ENCODE peak calls at places on chromosome 13, in five cellular contexts. P, Q, B, W and Y are unnamed samples.

GRCh38 chr13:47788844-47789243 is 212.2 kb downstream of the SUCLA2 start:
- DNase-seq in B (no peak), W (no peak), Q (no peak), P (no peak), Y (no peak)

GRCh38 chr13:94352057-94352456 is 127.4 kb downstream of the DCT start:
- DNase-seq in W (no peak), Q (no peak), P (no peak), B (no peak), Y (no peak)

GRCh38 chr13:75305057-75305456 is 176.9 kb downstream of the TBC1D4 start:
- DNase-seq in P (no peak), B (no peak), Q (no peak), W (no peak), Y (no peak)

GRCh38 chr13:97205465-97205864 is 16.7 kb upstream of the MBNL2 start:
- DNase-seq in W (no peak), B (no peak), Q (no peak), P (no peak), Y (no peak)

GRCh38 chr13:29954082-29955043 is 103.9 kb upstream of the UBL3 start:
- DNase-seq in Q (no peak), P (no peak), B (no peak), W (no peak), Y (no peak)

GRCh38 chr13:96511587-96511986 is 421.7 kb downstream of the HS6ST3 start:
- DNase-seq in B (no peak), W (no peak), Q (no peak), P (no peak), Y (no peak)

GRCh38 chr13:21330126-21330861 is 128.8 kb downstream of the ZDHHC20 start:
- DNase-seq in B (no peak), W (no peak), Q (no peak), P (no peak), Y (no peak)

GRCh38 chr13:30577381-30577780 is 40.3 kb upstream of the USPL1 start:
- DNase-seq in Q (no peak), P (no peak), B (no peak), W (no peak), Y (no peak)

GRCh38 chr13:39455534-39456175 is 147.3 kb downstream of the LHFPL6 start:
- DNase-seq in B (no peak), W (peak), P (no peak), Q (no peak), Y (no peak)

GRCh38 chr13:35388979-35389378 is 87.5 kb downstream of the MAB21L1 start:
- DNase-seq in P (no peak), W (peak), B (no peak), Q (no peak), Y (no peak)

GRCh38 chr13:96020155-96020575 is 33.0 kb downstream of the UGGT2 start:
- DNase-seq in B (peak), P (no peak), Q (no peak), W (peak), Y (no peak)

GRCh38 chr13:107906131-107906530 is 309.2 kb downstream of the LIG4 start:
- DNase-seq in P (no peak), Q (no peak), W (no peak), B (no peak), Y (no peak)

GRCh38 chr13:46640843-46641242 is 87.9 kb downstream of the LRCH1 start:
- DNase-seq in P (no peak), Q (no peak), W (no peak), B (no peak), Y (no peak)

GRCh38 chr13:99923877-99924582 is 47.5 kb downstream of the ZIC5 start:
- DNase-seq in B (no peak), P (no peak), W (no peak), Q (no peak), Y (no peak)

GRCh38 chr13:44726777-44727176 is 150.6 kb upstream of the TSC22D1 start:
- DNase-seq in W (no peak), B (no peak), Q (no peak), P (no peak), Y (no peak)

GRCh38 chr13:77907653-77908341 is 10.8 kb downstream of the EDNRB start:
- DNase-seq in Q (no peak), B (no peak), P (no peak), W (no peak), Y (no peak)

GRCh38 chr13:91774397-91774796 is 376.0 kb downstream of the GPC5 start:
- DNase-seq in W (no peak), P (no peak), Q (no peak), B (no peak), Y (no peak)

GRCh38 chr13:98976338-98976737 is 1.5 kb downstream of the DOCK9 start:
- DNase-seq in B (no peak), Q (no peak), P (no peak), W (no peak), Y (no peak)

GRCh38 chr13:80083097-80083429 is 257.9 kb downstream of the SPRY2 start:
- DNase-seq in Q (no peak), W (no peak), B (no peak), P (no peak), Y (no peak)

GRCh38 chr13:80086304-80086721 is 254.6 kb downstream of the SPRY2 start:
- DNase-seq in P (no peak), B (no peak), W (no peak), Q (no peak), Y (no peak)

GRCh38 chr13:80082396-80083096 is 258.4 kb downstream of the SPRY2 start:
- DNase-seq in Q (no peak), B (no peak), W (no peak), P (no peak), Y (no peak)

GRCh38 chr13:80084086-80084676 is 256.7 kb downstream of the SPRY2 start:
- DNase-seq in Q (no peak), B (no peak), W (no peak), P (no peak), Y (no peak)

DNA sequence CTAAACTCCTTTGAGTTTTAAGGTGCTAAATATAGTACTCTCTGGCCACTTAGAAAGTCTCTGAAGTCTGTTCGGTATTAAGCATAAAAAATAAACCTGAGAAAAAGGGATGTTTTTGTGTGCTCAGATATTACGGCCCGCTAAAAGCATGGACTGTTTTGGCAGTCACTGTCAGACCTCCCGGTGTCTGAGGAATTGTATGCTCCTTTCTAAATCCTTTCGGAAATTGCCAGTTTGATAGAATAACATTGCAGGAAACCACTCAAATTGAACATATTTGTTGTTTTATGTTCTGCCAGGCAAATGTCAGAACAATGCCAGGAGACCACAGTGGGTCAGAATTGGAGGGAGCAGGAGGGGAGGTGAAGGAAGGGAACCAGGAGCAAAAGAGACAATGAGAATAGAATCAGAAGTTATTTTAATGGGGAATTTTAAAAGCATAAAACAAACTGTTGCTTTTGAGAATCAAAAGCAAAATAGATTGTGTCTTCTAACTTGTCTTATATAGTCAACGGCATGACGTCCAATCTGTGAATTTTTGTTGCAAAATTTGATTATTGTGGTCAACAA is 257.3 kb downstream of the SPRY2 start:
- DNase-seq in W (no peak), B (no peak), Q (no peak), P (no peak), Y (no peak)
- H3K4me3 ChIP-seq in W (peak), B (no peak), Q (no peak), P (peak), Y (no peak)

DNA sequence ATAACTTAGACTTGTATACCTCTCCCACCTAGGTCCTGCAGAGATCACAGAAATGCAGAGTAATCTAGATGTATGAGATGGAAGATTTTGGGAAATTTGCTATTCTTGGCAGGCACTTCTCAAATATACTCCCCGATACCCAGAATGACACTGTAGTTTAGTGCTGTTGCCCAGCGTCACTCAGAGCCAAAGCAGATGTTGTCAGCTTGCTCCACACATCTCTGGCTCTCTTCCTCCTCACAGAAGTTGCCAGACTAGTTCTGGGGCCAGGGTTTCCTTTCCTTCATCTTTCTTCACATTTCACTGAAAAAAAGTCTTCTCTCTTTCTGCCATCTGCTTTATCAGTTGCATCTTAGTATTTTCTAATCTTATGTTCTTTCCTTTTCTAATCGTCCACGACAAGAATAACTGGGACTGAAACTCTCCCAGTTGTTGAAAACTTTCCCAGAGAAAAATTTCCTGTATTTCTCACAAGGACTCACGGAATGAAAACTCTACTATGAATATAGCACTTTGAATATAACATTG is 251.4 kb downstream of the RGCC start:
- DNase-seq in B (no peak), P (no peak), W (no peak), Q (no peak), Y (peak)
- TF ChIP-seq POLR2AphosphoS5 in B (no peak), P (no peak), W (no peak), Q (no peak), Y (no peak)

GRCh38 chr13:85541476-85541875 is 257.7 kb downstream of the SLITRK6 start:
- DNase-seq in Q (no peak), P (no peak), W (no peak), B (no peak), Y (no peak)
- H3K4me3 ChIP-seq in Q (no peak), P (no peak), W (no peak), B (no peak), Y (no peak)

DNA sequence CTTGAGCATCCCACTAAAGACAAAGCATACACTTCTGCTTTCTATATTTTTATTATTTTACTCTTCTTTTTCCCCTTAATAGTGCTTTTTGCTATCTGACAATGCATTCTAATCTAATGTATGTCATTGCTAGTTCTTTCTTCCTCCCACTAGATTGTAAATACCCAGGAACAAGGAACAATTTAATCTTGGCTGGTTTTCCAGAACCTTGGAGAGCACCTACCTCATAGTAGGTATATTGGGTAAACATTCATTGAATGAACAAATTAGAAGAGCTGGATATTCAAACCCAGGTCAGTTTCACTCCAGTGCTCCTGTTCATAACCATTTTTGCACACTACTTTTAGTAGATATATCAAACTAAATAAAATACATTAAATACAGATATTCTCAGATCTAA is 1617.6 kb upstream of the SLC10A2 start:
- DNase-seq in B (no peak), P (no peak), Q (no peak), W (no peak), Y (no peak)
- TF ChIP-seq POLR2AphosphoS5 in B (no peak), P (no peak), Q (no peak), W (no peak), Y (no peak)

GRCh38 chr13:27922974-27923612 is 3.3 kb downstream of the PDX1 start:
- DNase-seq in Q (no peak), B (no peak), W (no peak), P (no peak), Y (no peak)

GRCh38 chr13:27919934-27920676 is at the start of gene PDX1:
- DNase-seq in W (peak), P (no peak), Q (no peak), B (peak), Y (no peak)

GRCh38 chr13:27921961-27922910 is 2.4 kb downstream of the PDX1 start:
- DNase-seq in P (no peak), B (no peak), Q (no peak), W (peak), Y (no peak)

GRCh38 chr13:27920677-27921420 is 1.0 kb downstream of the PDX1 start:
- DNase-seq in Q (no peak), P (no peak), W (peak), B (no peak), Y (no peak)

GRCh38 chr13:27921421-27921960 is 1.7 kb downstream of the PDX1 start:
- DNase-seq in B (no peak), W (peak), Q (no peak), P (no peak), Y (no peak)
- H3K4me3 ChIP-seq in B (peak), W (peak), Q (peak), P (peak), Y (peak)

DNA sequence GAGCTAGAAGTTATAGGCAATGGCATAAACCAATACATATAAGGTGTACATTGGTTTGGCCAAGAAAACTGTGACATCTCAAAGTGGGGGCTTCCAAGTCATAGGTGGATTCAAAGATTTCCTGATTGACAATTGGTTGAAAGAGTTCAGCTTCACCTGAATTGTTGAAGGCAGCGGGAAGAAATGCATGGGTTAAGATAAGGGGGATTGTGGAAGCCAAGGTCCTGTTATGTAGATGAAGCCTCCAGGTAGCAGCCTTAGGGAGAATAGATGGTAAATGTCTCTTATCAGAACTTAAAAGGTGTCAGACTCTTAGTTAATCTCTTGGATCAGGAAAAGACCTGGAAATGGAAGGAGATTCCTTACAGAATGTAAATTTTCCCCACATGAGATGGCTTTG is 26.0 kb downstream of the ATP8A2 start:
- DNase-seq in P (no peak), B (no peak), Q (no peak), W (no peak), Y (no peak)
- TF ChIP-seq POLR2AphosphoS5 in P (no peak), B (no peak), Q (no peak), W (no peak), Y (no peak)

GRCh38 chr13:33817843-33818661 is at the start of gene RFC3:
- DNase-seq in W (peak), P (peak), Q (peak), B (peak), Y (peak)
- H3K4me3 ChIP-seq in W (peak), P (peak), Q (peak), B (peak), Y (peak)

GRCh38 chr13:111791131-111791530 is 275.8 kb upstream of the SOX1 start:
- DNase-seq in B (no peak), Q (no peak), W (no peak), P (no peak), Y (no peak)

GRCh38 chr13:111792956-111793355 is 274.0 kb upstream of the SOX1 start:
- DNase-seq in Q (no peak), P (no peak), B (no peak), W (no peak), Y (no peak)

GRCh38 chr13:111790621-111791020 is 276.3 kb upstream of the SOX1 start:
- DNase-seq in W (no peak), Q (no peak), B (no peak), P (no peak), Y (no peak)

GRCh38 chr13:111789011-111789410 is 277.9 kb upstream of the SOX1 start:
- DNase-seq in B (no peak), W (no peak), P (no peak), Q (no peak), Y (no peak)

GRCh38 chr13:111789420-111789819 is 277.5 kb upstream of the SOX1 start:
- DNase-seq in W (no peak), B (no peak), P (no peak), Q (no peak), Y (no peak)
- TF ChIP-seq POLR2AphosphoS5 in W (no peak), B (no peak), P (no peak), Q (no peak), Y (no peak)

GRCh38 chr13:113122571-113123225 is at the start of gene F10:
- DNase-seq in Q (peak), B (peak), P (peak), W (peak), Y (no peak)
- H3K4me3 ChIP-seq in Q (peak), B (peak), P (peak), W (peak), Y (peak)

DNA sequence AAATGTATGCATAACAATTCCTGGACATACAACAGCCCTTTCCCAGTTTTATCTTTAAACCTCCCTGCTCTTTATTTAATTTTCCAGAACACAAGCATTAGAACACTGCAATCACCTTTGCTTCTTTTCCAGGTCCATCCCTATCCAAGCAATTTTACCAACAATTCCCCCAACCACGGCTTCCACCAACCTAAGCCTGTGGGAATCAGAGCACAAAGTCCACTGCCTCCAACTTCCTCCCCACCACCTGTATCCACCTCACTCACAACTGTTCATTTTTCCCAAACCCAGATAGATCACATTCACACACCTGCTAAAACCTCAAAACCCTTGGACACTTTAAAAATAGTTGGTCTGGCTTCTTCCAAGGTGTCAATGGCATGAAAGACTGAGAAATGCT is 39.5 kb downstream of the FOXO1 start:
- DNase-seq in P (no peak), W (no peak), B (no peak), Q (no peak), Y (no peak)
- TF ChIP-seq POLR2AphosphoS5 in P (no peak), W (no peak), B (no peak), Q (no peak), Y (no peak)